ENCODE peak calls at places on chromosome 10, in ten cellular contexts. Y, F, L, M, N, A, D, Q, X and V are unnamed samples.

GRCh38 chr10:128485701-128486235 is 359.5 kb upstream of the MKI67 start:
- DNase-seq in M (no peak), Y (no peak), N (no peak), F (no peak), X (no peak), A (no peak), Q (no peak), L (no peak), D (no peak), V (no peak)

GRCh38 chr10:73209705-73210104 is 37.4 kb downstream of the DNAJC9 start:
- DNase-seq in X (no peak), M (no peak), Y (no peak), L (no peak), N (no peak), F (no peak), D (no peak), A (no peak), Q (no peak), V (no peak)

GRCh38 chr10:117373848-117374505 is 1.3 kb downstream of the PDZD8 start:
- DNase-seq in F (peak; percentile 33), L (no peak), D (peak; percentile 55), N (no peak), Q (no peak), M (peak; percentile 79), A (peak; percentile 37), X (peak; percentile 15), Y (peak; percentile 78), V (peak; percentile 22)

GRCh38 chr10:13140627-13141190 is 20.6 kb upstream of the MCM10 start:
- DNase-seq in A (no peak), Y (no peak), N (no peak), Q (no peak), D (no peak), F (no peak), L (no peak), X (no peak), M (no peak), V (no peak)

GRCh38 chr10:123621492-123621891 is 44.7 kb upstream of the GPR26 start:
- DNase-seq in Y (no peak), M (peak; percentile 24), N (no peak), X (no peak), L (no peak), F (no peak), D (no peak), A (no peak), Q (no peak), V (no peak)

GRCh38 chr10:13787015-13787421 is 200.3 kb downstream of the PRPF18 start:
- DNase-seq in X (peak; percentile 73), Q (peak; percentile 85), A (peak; percentile 79), F (no peak), N (no peak), L (no peak), M (no peak), D (peak; percentile 26), Y (no peak), V (peak; percentile 67)

GRCh38 chr10:119235381-119235780 is 28.0 kb downstream of the GRK5 start:
- DNase-seq in L (no peak), N (no peak), X (no peak), Y (no peak), D (no peak), F (no peak), A (no peak), Q (no peak), M (no peak), V (no peak)

GRCh38 chr10:114779803-114780609 is 41.6 kb upstream of the FHIP2A start:
- DNase-seq in M (no peak), A (no peak), D (peak; percentile 39), X (no peak), Y (no peak), L (no peak), F (peak; percentile 40), Q (no peak), N (no peak), V (no peak)

GRCh38 chr10:91210014-91210413 is 10.4 kb upstream of the PCGF5 start:
- DNase-seq in M (no peak), A (no peak), F (no peak), L (no peak), N (no peak), X (no peak), Y (no peak), D (peak; percentile 31), Q (no peak), V (no peak)

GRCh38 chr10:92074126-92074887 is 150.7 kb downstream of the BTAF1 start:
- DNase-seq in L (no peak), Q (peak; percentile 46), A (peak; percentile 44), D (no peak), F (peak; percentile 13), X (no peak), Y (no peak), M (no peak), N (no peak), V (no peak)

GRCh38 chr10:68333905-68334431 is 1.2 kb upstream of the PBLD start:
- DNase-seq in D (no peak), X (no peak), A (no peak), F (no peak), Q (no peak), N (no peak), Y (no peak), M (no peak), L (no peak), V (no peak)

GRCh38 chr10:59807629-59808620 is 54.7 kb upstream of the MRLN start:
- DNase-seq in Y (peak; percentile 53), A (no peak), F (no peak), M (peak; percentile 86), Q (no peak), L (no peak), N (no peak), D (no peak), X (no peak), V (no peak)

GRCh38 chr10:59801171-59801570 is 47.9 kb upstream of the MRLN start:
- DNase-seq in L (no peak), N (no peak), A (no peak), F (no peak), D (no peak), Q (no peak), X (no peak), M (no peak), Y (no peak), V (no peak)

GRCh38 chr10:59803714-59804113 is 50.5 kb upstream of the MRLN start:
- DNase-seq in N (no peak), D (no peak), F (no peak), Q (no peak), L (no peak), A (peak; percentile 7), X (no peak), M (no peak), Y (no peak), V (no peak)

GRCh38 chr10:59804220-59804619 is 51.0 kb upstream of the MRLN start:
- DNase-seq in X (no peak), L (no peak), A (no peak), N (no peak), D (no peak), M (no peak), Q (no peak), F (no peak), Y (no peak), V (no peak)

DNA sequence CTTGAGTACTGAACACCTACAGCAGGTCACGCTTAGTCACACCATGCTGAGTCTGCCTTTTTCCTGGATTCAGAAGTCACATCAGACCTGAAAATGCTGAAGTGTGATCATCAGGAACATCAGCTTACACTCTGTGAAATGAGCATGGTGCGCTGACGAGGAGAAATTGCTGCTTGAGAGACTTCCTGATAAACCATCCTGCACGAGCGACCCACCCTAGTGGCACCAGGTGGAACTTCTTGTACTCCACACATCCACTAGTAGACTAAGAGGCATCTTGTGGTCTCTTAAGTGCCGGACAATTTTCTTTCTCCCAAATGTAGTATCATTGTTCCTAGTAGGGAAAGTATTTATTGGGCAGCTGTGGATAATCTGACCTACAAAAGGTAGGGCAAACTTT is 51.8 kb upstream of the MRLN start:
- DNase-seq in F (peak; percentile 11), X (no peak), L (peak; percentile 69), M (no peak), Y (no peak), A (peak; percentile 10), D (peak; percentile 79), Q (peak; percentile 78), N (no peak), V (peak; percentile 46)
- TF ChIP-seq CTCF in F (no peak), X (no peak), L (peak; percentile 67), M (no peak), Y (peak; percentile 31), A (peak; percentile 65), D (peak; percentile 42), Q (peak; percentile 65), N (peak; percentile 62), V (peak; percentile 79)

GRCh38 chr10:18238875-18239485 is 98.8 kb downstream of the CACNB2 start:
- DNase-seq in Q (peak; percentile 43), N (no peak), M (no peak), Y (no peak), F (peak; percentile 20), A (peak; percentile 33), L (no peak), D (no peak), X (no peak), V (no peak)
- TF ChIP-seq CTCF in Q (peak; percentile 47), N (peak; percentile 73), M (peak; percentile 63), Y (peak; percentile 60), F (peak; percentile 79), A (peak; percentile 80), L (peak; percentile 43), D (peak; percentile 60), X (peak; percentile 27), V (peak; percentile 68)

GRCh38 chr10:78427497-78428031 is 393.9 kb downstream of the RPS24 start:
- DNase-seq in L (no peak), F (no peak), N (no peak), X (no peak), M (no peak), D (no peak), A (no peak), Y (no peak), Q (no peak), V (no peak)

GRCh38 chr10:78428579-78428978 is 394.9 kb downstream of the RPS24 start:
- DNase-seq in D (no peak), A (no peak), L (no peak), M (no peak), Q (no peak), Y (no peak), F (no peak), N (no peak), X (no peak), V (no peak)

GRCh38 chr10:78426181-78426580 is 392.5 kb downstream of the RPS24 start:
- DNase-seq in L (no peak), X (no peak), Q (no peak), F (no peak), A (no peak), N (no peak), Y (no peak), M (no peak), D (no peak), V (no peak)

GRCh38 chr10:78420946-78421732 is 387.5 kb downstream of the RPS24 start:
- DNase-seq in Y (no peak), L (no peak), F (no peak), D (no peak), Q (no peak), A (no peak), M (no peak), N (no peak), X (no peak), V (no peak)

GRCh38 chr10:78424721-78425120 is 391.1 kb downstream of the RPS24 start:
- DNase-seq in M (no peak), Y (no peak), D (no peak), X (no peak), A (peak; percentile 34), L (peak; percentile 44), F (no peak), N (no peak), Q (no peak), V (no peak)
- TF ChIP-seq CTCF in M (no peak), Y (peak; percentile 15), D (peak; percentile 40), X (no peak), A (peak; percentile 61), L (no peak), F (no peak), N (no peak), Q (peak; percentile 30), V (peak; percentile 32)

GRCh38 chr10:22218448-22218847 is 633 bp upstream of the EBLN1 start:
- DNase-seq in Q (no peak), D (no peak), Y (no peak), X (no peak), L (peak; percentile 35), F (no peak), A (no peak), N (no peak), M (no peak), V (no peak)
- TF ChIP-seq CTCF in Q (no peak), D (no peak), Y (no peak), X (no peak), L (no peak), F (no peak), A (peak; percentile 21), N (no peak), M (no peak), V (no peak)